ENCODE peak calls at places on chromosomes 12 and 14, in four cellular contexts. One of them, this sample, is unnamed.

GRCh38 chr12:74689071-74689655 is 151.5 kb downstream of the ATXN7L3B start:
- DNase-seq in colonic mucosa: no peak
- DNase-seq in psoas muscle: no peak
- DNase-seq in CD8-positive, alpha-beta T cell: no peak
- DNase-seq in this sample: no peak

GRCh38 chr12:49945394-49946080 is 5.0 kb upstream of the AQP2 start:
- DNase-seq in psoas muscle: peak; percentile 86
- DNase-seq in colonic mucosa: peak; percentile 86
- DNase-seq in CD8-positive, alpha-beta T cell: peak; percentile 80
- DNase-seq in this sample: peak; percentile 86

GRCh38 chr12:116736962-116737773 is 701 bp downstream of the SPRING1 start:
- DNase-seq in colonic mucosa: peak; percentile 28
- DNase-seq in psoas muscle: no peak
- DNase-seq in CD8-positive, alpha-beta T cell: no peak
- DNase-seq in this sample: peak; percentile 66

GRCh38 chr14:102182901-102183619 is 43.4 kb downstream of the WDR20 start:
- DNase-seq in psoas muscle: no peak
- DNase-seq in colonic mucosa: no peak
- DNase-seq in CD8-positive, alpha-beta T cell: no peak
- DNase-seq in this sample: no peak

GRCh38 chr12:110901401-110901800 is 19.0 kb downstream of the MYL2 start:
- DNase-seq in psoas muscle: no peak
- DNase-seq in CD8-positive, alpha-beta T cell: no peak
- DNase-seq in colonic mucosa: no peak
- DNase-seq in this sample: no peak

GRCh38 chr14:50363734-50364113 is 33.0 kb downstream of the CDKL1 start:
- DNase-seq in colonic mucosa: peak; percentile 49
- DNase-seq in psoas muscle: no peak
- DNase-seq in CD8-positive, alpha-beta T cell: peak; percentile 48
- DNase-seq in this sample: no peak

GRCh38 chr12:118150625-118151024 is 14.7 kb downstream of the PEBP1 start:
- DNase-seq in psoas muscle: no peak
- DNase-seq in colonic mucosa: no peak
- DNase-seq in CD8-positive, alpha-beta T cell: no peak
- DNase-seq in this sample: no peak

GRCh38 chr14:102849522-102850379 is 72.5 kb downstream of the TRAF3 start:
- DNase-seq in colonic mucosa: peak; percentile 81
- DNase-seq in psoas muscle: no peak
- DNase-seq in CD8-positive, alpha-beta T cell: no peak
- DNase-seq in this sample: no peak

GRCh38 chr14:35229495-35230089 is 62.6 kb upstream of the PSMA6 start:
- DNase-seq in CD8-positive, alpha-beta T cell: no peak
- DNase-seq in psoas muscle: no peak
- DNase-seq in colonic mucosa: no peak
- DNase-seq in this sample: no peak

GRCh38 chr14:89858084-89858483 is 96.4 kb downstream of the EFCAB11 start:
- DNase-seq in CD8-positive, alpha-beta T cell: no peak
- DNase-seq in psoas muscle: no peak
- DNase-seq in colonic mucosa: no peak
- DNase-seq in this sample: no peak

GRCh38 chr14:42149609-42150261 is 543.1 kb downstream of the LRFN5 start:
- DNase-seq in CD8-positive, alpha-beta T cell: no peak
- DNase-seq in colonic mucosa: no peak
- DNase-seq in psoas muscle: no peak
- DNase-seq in this sample: no peak

GRCh38 chr14:56996721-56997399 is 186.6 kb upstream of the OTX2 start:
- DNase-seq in CD8-positive, alpha-beta T cell: no peak
- DNase-seq in psoas muscle: no peak
- DNase-seq in colonic mucosa: no peak
- DNase-seq in this sample: no peak

GRCh38 chr12:68919581-68920239 is 13.3 kb downstream of the CPM start:
- DNase-seq in psoas muscle: no peak
- DNase-seq in colonic mucosa: no peak
- DNase-seq in CD8-positive, alpha-beta T cell: no peak
- DNase-seq in this sample: no peak

GRCh38 chr14:64834965-64835364 is 44.7 kb downstream of the SPTB start:
- DNase-seq in colonic mucosa: no peak
- DNase-seq in CD8-positive, alpha-beta T cell: no peak
- DNase-seq in psoas muscle: no peak
- DNase-seq in this sample: no peak

GRCh38 chr12:51590347-51591019 is 550 bp upstream of the SCN8A start:
- DNase-seq in CD8-positive, alpha-beta T cell: peak; percentile 67
- DNase-seq in psoas muscle: peak; percentile 58
- DNase-seq in colonic mucosa: peak; percentile 72
- DNase-seq in this sample: peak; percentile 77

GRCh38 chr14:76011959-76012802 is 26.6 kb downstream of the IFT43 start:
- DNase-seq in colonic mucosa: no peak
- DNase-seq in CD8-positive, alpha-beta T cell: no peak
- DNase-seq in psoas muscle: no peak
- DNase-seq in this sample: no peak

GRCh38 chr14:73168274-73168673 is 32.0 kb downstream of the PSEN1 start:
- DNase-seq in colonic mucosa: no peak
- DNase-seq in CD8-positive, alpha-beta T cell: no peak
- DNase-seq in psoas muscle: no peak
- DNase-seq in this sample: no peak

GRCh38 chr14:73170686-73171085 is 34.4 kb downstream of the PSEN1 start:
- DNase-seq in colonic mucosa: no peak
- DNase-seq in psoas muscle: no peak
- DNase-seq in CD8-positive, alpha-beta T cell: no peak
- DNase-seq in this sample: no peak

GRCh38 chr14:73167727-73168126 is 31.4 kb downstream of the PSEN1 start:
- DNase-seq in CD8-positive, alpha-beta T cell: no peak
- DNase-seq in colonic mucosa: peak; percentile 44
- DNase-seq in psoas muscle: no peak
- DNase-seq in this sample: no peak

GRCh38 chr14:73166399-73166798 is 30.1 kb downstream of the PSEN1 start:
- DNase-seq in colonic mucosa: no peak
- DNase-seq in psoas muscle: no peak
- DNase-seq in CD8-positive, alpha-beta T cell: no peak
- DNase-seq in this sample: no peak

DNA sequence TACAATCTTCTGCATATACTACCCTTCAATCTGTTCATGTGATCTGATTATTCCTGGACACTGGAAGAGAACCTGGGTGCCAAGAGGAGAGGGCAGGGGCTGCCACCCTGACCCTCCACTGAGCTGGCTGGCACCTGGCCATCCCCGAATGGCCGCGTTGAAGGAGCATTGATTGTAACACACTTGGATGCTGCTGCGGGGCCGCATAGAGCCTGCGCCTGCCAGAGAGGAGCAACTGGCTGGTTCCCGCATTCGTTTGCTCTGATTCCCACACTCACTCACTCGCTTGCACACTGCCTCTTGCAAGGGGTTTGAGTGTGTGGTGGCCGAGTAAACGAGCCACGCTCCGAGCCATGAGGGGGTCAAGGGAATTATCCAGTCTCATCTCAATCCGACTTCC is 32.4 kb downstream of the PSEN1 start:
- DNase-seq in psoas muscle: no peak
- DNase-seq in CD8-positive, alpha-beta T cell: no peak
- DNase-seq in colonic mucosa: no peak
- DNase-seq in this sample: no peak
- H3K4me3 ChIP-seq in psoas muscle: no peak overlapping the region
- H3K4me3 ChIP-seq in CD8-positive, alpha-beta T cell: no peak overlapping the region
- H3K4me3 ChIP-seq in colonic mucosa: no peak overlapping the region
- H3K4me3 ChIP-seq in this sample: no peak overlapping the region

GRCh38 chr14:104584557-104584956 is 5.0 kb downstream of the C14orf180 start:
- DNase-seq in colonic mucosa: no peak
- DNase-seq in CD8-positive, alpha-beta T cell: no peak
- DNase-seq in psoas muscle: no peak
- DNase-seq in this sample: no peak
- H3K4me1 ChIP-seq in colonic mucosa: no peaks in the 10 kb centered on the region
- H3K4me1 ChIP-seq in CD8-positive, alpha-beta T cell: no peaks in the 10 kb centered on the region
- H3K4me1 ChIP-seq in psoas muscle: peaks cover 33% of the 10 kb centered on the region
- H3K4me1 ChIP-seq in this sample: peaks cover 4% of the 10 kb centered on the region

DNA sequence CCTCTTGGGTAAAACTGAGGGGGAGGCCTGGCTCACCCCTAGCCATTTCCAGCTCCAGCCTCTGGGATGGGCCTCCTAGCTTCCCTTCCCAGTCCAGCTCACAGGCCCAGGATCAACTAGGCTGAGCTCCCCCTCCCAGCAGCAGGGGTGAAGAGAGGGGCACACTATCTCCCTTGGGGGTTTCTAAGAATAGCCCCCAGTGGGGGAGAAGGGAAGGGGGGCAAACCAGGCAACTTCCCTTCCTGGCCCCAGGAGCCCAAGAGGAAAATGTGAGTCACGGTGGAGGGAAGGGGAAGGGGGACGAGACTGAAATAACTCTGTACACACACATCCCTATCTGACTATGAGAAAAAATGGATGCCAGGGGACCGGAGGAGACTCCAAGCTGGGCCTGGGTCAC is 9.0 kb downstream of the ADCY6 start:
- DNase-seq in colonic mucosa: no peak
- DNase-seq in CD8-positive, alpha-beta T cell: no peak
- DNase-seq in psoas muscle: peak; percentile 59
- DNase-seq in this sample: no peak
- H3K36me3 ChIP-seq in colonic mucosa: peaks cover 4% of the 10 kb centered on the region
- H3K36me3 ChIP-seq in CD8-positive, alpha-beta T cell: no peaks in the 10 kb centered on the region
- H3K36me3 ChIP-seq in psoas muscle: peaks cover 1% of the 10 kb centered on the region
- H3K36me3 ChIP-seq in this sample: peaks cover 8% of the 10 kb centered on the region

GRCh38 chr12:96386794-96387193 is 13.4 kb downstream of the CDK17 start:
- DNase-seq in colonic mucosa: no peak
- DNase-seq in psoas muscle: no peak
- DNase-seq in CD8-positive, alpha-beta T cell: no peak
- DNase-seq in this sample: no peak

GRCh38 chr12:96378319-96378718 is 21.9 kb downstream of the CDK17 start:
- DNase-seq in colonic mucosa: no peak
- DNase-seq in CD8-positive, alpha-beta T cell: no peak
- DNase-seq in psoas muscle: no peak
- DNase-seq in this sample: no peak

GRCh38 chr12:96383371-96383770 is 16.9 kb downstream of the CDK17 start:
- DNase-seq in CD8-positive, alpha-beta T cell: no peak
- DNase-seq in psoas muscle: no peak
- DNase-seq in colonic mucosa: no peak
- DNase-seq in this sample: no peak

GRCh38 chr12:96387981-96388380 is 12.3 kb downstream of the CDK17 start:
- DNase-seq in colonic mucosa: no peak
- DNase-seq in psoas muscle: no peak
- DNase-seq in CD8-positive, alpha-beta T cell: no peak
- DNase-seq in this sample: no peak

GRCh38 chr12:96383991-96384390 is 16.2 kb downstream of the CDK17 start:
- DNase-seq in psoas muscle: no peak
- DNase-seq in CD8-positive, alpha-beta T cell: no peak
- DNase-seq in colonic mucosa: no peak
- DNase-seq in this sample: no peak
- H3K4me3 ChIP-seq in psoas muscle: no peak overlapping the region
- H3K4me3 ChIP-seq in CD8-positive, alpha-beta T cell: no peak overlapping the region
- H3K4me3 ChIP-seq in colonic mucosa: no peak overlapping the region
- H3K4me3 ChIP-seq in this sample: no peak overlapping the region

GRCh38 chr12:130555628-130556485 is 160.2 kb downstream of the RIMBP2 start:
- DNase-seq in CD8-positive, alpha-beta T cell: no peak
- DNase-seq in colonic mucosa: peak; percentile 28
- DNase-seq in psoas muscle: no peak
- DNase-seq in this sample: no peak
- H3K4me1 ChIP-seq in CD8-positive, alpha-beta T cell: no peaks in the 10 kb centered on the region
- H3K4me1 ChIP-seq in colonic mucosa: no peaks in the 10 kb centered on the region
- H3K4me1 ChIP-seq in psoas muscle: no peaks in the 10 kb centered on the region
- H3K4me1 ChIP-seq in this sample: peaks cover 27% of the 10 kb centered on the region